ENCODE peak calls at places on chromosomes 4 and X, in four cellular contexts. A is AG04449, N is A549, J is A673. K is an unnamed sample.

GRCh38 chrX:16578218-16578617 is 71.7 kb upstream of the S100G start:
- DNase-seq in J (no peak), N (no peak), A (no peak), K (peak; percentile 4)

GRCh38 chr4:123785515-123785914 is 388.9 kb downstream of the SPRY1 start:
- DNase-seq in N (no peak), A (no peak), J (no peak), K (peak; percentile 89)

GRCh38 chr4:82362565-82362964 is 11.2 kb downstream of the HNRNPD start:
- DNase-seq in A (no peak), N (no peak), J (no peak), K (no peak)

GRCh38 chr4:32748061-32748460 is 2027.9 kb downstream of the PCDH7 start:
- DNase-seq in J (no peak), A (no peak), N (no peak), K (no peak)

GRCh38 chr4:119037709-119038463 is 97.7 kb upstream of the MYOZ2 start:
- DNase-seq in A (no peak), J (no peak), N (no peak), K (peak; percentile 42)

GRCh38 chr4:41696131-41696530 is 52.4 kb downstream of the PHOX2B start:
- DNase-seq in A (no peak), N (no peak), J (peak; percentile 28), K (no peak)

GRCh38 chr4:91630764-91631163 is 673.0 kb upstream of the GRID2 start:
- DNase-seq in A (no peak), N (no peak), J (no peak), K (no peak)

GRCh38 chr4:37978509-37978908 is 18.3 kb downstream of the PTTG2 start:
- DNase-seq in A (no peak), J (no peak), N (no peak), K (no peak)

GRCh38 chr4:119498520-119498919 is 130.1 kb downstream of the PDE5A start:
- DNase-seq in J (no peak), N (no peak), A (no peak), K (no peak)

GRCh38 chr4:183098080-183098722 is 856 bp upstream of the WWC2 start:
- DNase-seq in J (no peak), N (peak; percentile 38), A (no peak), K (no peak)

GRCh38 chr4:1512738-1513660 is 106.8 kb upstream of the NKX1-1 start:
- DNase-seq in N (peak; percentile 48), J (peak; percentile 54), A (no peak), K (no peak)

GRCh38 chrX:123590842-123591491 is 141.9 kb downstream of the THOC2 start:
- DNase-seq in A (no peak), J (no peak), N (peak; percentile 11), K (no peak)

GRCh38 chrX:153499876-153500275 is 5.1 kb downstream of the BGN start:
- DNase-seq in J (no peak), A (no peak), N (no peak), K (no peak)

GRCh38 chr4:136763844-136764446 is 768.3 kb downstream of the PCDH18 start:
- DNase-seq in N (no peak), A (no peak), J (no peak), K (no peak)

GRCh38 chr4:48604527-48604926 is 114.5 kb downstream of the ZAR1 start:
- DNase-seq in A (no peak), J (no peak), N (no peak), K (no peak)

GRCh38 chrX:75301060-75301459 is 27.2 kb downstream of the UPRT start:
- DNase-seq in N (no peak), J (no peak), A (no peak), K (no peak)

GRCh38 chr4:87651941-87652340 is 1.9 kb downstream of the DMP1 start:
- DNase-seq in N (no peak), A (no peak), J (no peak), K (no peak)

GRCh38 chr4:157050561-157050960 is 25.4 kb upstream of the GLRB start:
- DNase-seq in A (no peak), N (no peak), J (no peak), K (no peak)

GRCh38 chr4:5750052-5750950 is 39.3 kb downstream of the EVC start:
- DNase-seq in J (no peak), N (no peak), A (peak; percentile 86), K (peak; percentile 64)

GRCh38 chr4:92215471-92215870 is 88.3 kb upstream of the GRID2 start:
- DNase-seq in J (no peak), A (no peak), N (no peak), K (no peak)

GRCh38 chr4:6031831-6032230 is 13.6 kb upstream of the C4orf50 start:
- DNase-seq in J (no peak), A (no peak), N (no peak), K (no peak)

GRCh38 chrX:38701073-38701472 is 100.2 kb upstream of the MID1IP1 start:
- DNase-seq in A (no peak), J (no peak), N (no peak), K (no peak)

GRCh38 chr4:168811793-168812651 is 198.0 kb downstream of the CBR4 start:
- DNase-seq in A (no peak), J (peak; percentile 28), N (no peak), K (no peak)

GRCh38 chrX:40552768-40553167 is 28.0 kb upstream of the ATP6AP2 start:
- DNase-seq in J (no peak), N (peak; percentile 24), A (no peak), K (no peak)

GRCh38 chrX:140434347-140434746 is 70.5 kb downstream of the SOX3 start:
- DNase-seq in J (no peak), A (no peak), N (no peak), K (no peak)

GRCh38 chrX:140431521-140431920 is 73.3 kb downstream of the SOX3 start:
- DNase-seq in A (no peak), J (no peak), N (no peak), K (no peak)

GRCh38 chrX:140432328-140433025 is 72.4 kb downstream of the SOX3 start:
- DNase-seq in J (no peak), A (no peak), N (no peak), K (no peak)

GRCh38 chrX:140439455-140439854 is 65.4 kb downstream of the SOX3 start:
- DNase-seq in J (peak; percentile 16), N (no peak), A (no peak), K (no peak)

GRCh38 chrX:140433582-140433981 is 71.3 kb downstream of the SOX3 start:
- DNase-seq in N (no peak), J (no peak), A (no peak), K (no peak)
- TF ChIP-seq CTCF in N (no peak), J (no peak), A (no peak), K (no peak)

GRCh38 chr4:153207027-153207426 is 2.8 kb downstream of the TRIM2 start:
- DNase-seq in N (no peak), J (no peak), A (no peak), K (no peak)

GRCh38 chr4:153206534-153206933 is 2.3 kb downstream of the TRIM2 start:
- DNase-seq in N (no peak), J (no peak), A (no peak), K (no peak)

GRCh38 chr4:153205757-153206156 is 1.5 kb downstream of the TRIM2 start:
- DNase-seq in J (no peak), N (no peak), A (no peak), K (no peak)

GRCh38 chr4:153204247-153205027 is at the start of gene TRIM2:
- DNase-seq in A (no peak), J (peak; percentile 95), N (no peak), K (no peak)

GRCh38 chr4:153205028-153205648 is 895 bp downstream of the TRIM2 start:
- DNase-seq in N (no peak), J (no peak), A (no peak), K (no peak)
- H3K4me3 ChIP-seq in N (no peak overlapping the region), J (peak overlapping the region; percentile 45), A (no peak overlapping the region), K (no peak overlapping the region)

DNA sequence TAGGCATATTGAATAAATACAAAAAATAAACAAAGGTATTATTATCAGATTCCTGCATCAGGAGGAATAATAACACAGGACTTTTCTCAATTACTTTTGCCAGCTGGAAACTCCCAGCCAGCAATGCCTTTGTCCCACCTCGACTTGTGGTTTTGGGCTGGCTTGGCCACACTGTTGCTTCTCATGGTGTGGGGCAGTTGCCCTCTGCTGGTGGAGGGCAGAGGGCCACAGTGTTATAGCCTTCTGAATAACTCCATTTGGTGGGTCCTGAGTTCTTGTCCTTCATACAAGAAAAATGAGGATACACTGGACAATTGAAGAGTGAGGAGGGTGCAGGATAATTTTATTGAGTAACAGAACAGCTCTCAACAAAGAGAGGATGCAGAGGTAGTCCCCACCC is 1206.0 kb upstream of the ADGRL3 start:
- DNase-seq in N (peak; percentile 1), J (no peak), A (no peak), K (no peak)
- TF ChIP-seq CTCF in N (no peak), J (no peak), A (no peak), K (no peak)

GRCh38 chrX:129980540-129981206 is 1.8 kb upstream of the BCORL1 start:
- DNase-seq in N (peak; percentile 44), J (no peak), A (no peak), K (no peak)

GRCh38 chrX:129982300-129983246 is at the start of gene BCORL1:
- DNase-seq in J (peak; percentile 95), N (peak; percentile 94), A (peak; percentile 55), K (peak; percentile 77)

GRCh38 chrX:129981207-129981553 is 1.3 kb upstream of the BCORL1 start:
- DNase-seq in N (no peak), J (no peak), A (no peak), K (no peak)

GRCh38 chrX:129980043-129980442 is 2.4 kb upstream of the BCORL1 start:
- DNase-seq in N (no peak), J (no peak), A (no peak), K (no peak)

GRCh38 chrX:129981752-129982299 is 609 bp upstream of the BCORL1 start:
- DNase-seq in J (no peak), N (no peak), A (no peak), K (no peak)
- H3K4me3 ChIP-seq in J (no peak overlapping the region), N (no peak overlapping the region), A (peak overlapping the region; percentile 53), K (no peak overlapping the region)

GRCh38 chr4:84481879-84482245 is 17.2 kb downstream of the NKX6-1 start:
- DNase-seq in N (no peak), J (peak; percentile 21), A (no peak), K (no peak)

GRCh38 chr4:84477738-84478137 is 21.4 kb downstream of the NKX6-1 start:
- DNase-seq in N (no peak), J (no peak), A (no peak), K (no peak)

GRCh38 chr4:84480082-84480481 is 19.0 kb downstream of the NKX6-1 start:
- DNase-seq in J (no peak), N (no peak), A (no peak), K (no peak)

GRCh38 chr4:84481077-84481878 is 17.8 kb downstream of the NKX6-1 start:
- DNase-seq in A (no peak), N (no peak), J (no peak), K (no peak)

DNA sequence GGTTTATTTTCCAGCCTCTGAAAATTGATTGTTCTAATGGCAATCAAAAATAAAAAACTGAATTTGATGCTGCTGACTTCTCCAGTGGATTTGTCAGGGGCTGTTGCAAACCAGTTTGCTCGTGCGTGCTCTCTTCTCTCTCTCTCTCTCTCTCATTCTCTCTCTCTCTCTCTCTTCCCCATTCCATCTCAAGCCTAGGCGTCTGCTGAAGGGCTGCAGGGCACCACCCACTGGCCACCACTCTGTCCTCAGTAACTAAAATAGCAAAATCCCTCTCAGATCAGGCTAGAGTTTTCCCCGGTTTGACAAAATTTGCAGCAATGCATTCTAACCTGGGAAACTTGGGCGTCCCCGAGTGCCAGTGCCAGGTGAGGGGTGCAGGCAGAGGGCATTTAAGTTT is 19.4 kb downstream of the NKX6-1 start:
- DNase-seq in J (no peak), N (no peak), A (no peak), K (no peak)
- TF ChIP-seq CTCF in J (no peak), N (no peak), A (no peak), K (no peak)